ENCODE peak calls at places on chromosomes 7 and 10, in nine cellular contexts. I is endothelial cell; F is GM13977; U is fibroblast of lung; R is sigmoid colon; B is H4; E is stomach; H is stimulated activated CD4-positive, alpha-beta T cell treated with anti-CD3 and anti-CD28 coated beads, Interleukin-15, amount 100 ng/mL, for 24 hours; P is NCI-H1436. N is an unnamed sample.

GRCh38 chr7:104156842-104157277 is 51.0 kb downstream of the ORC5 start:
- DNase-seq in I (no peak), F (peak; percentile 6), U (peak; percentile 54), R (no peak), B (peak; percentile 39), E (no peak), H (no peak), P (peak; percentile 25), N (no peak)

GRCh38 chr10:103852856-103853255 is 2.5 kb downstream of the SH3PXD2A start:
- DNase-seq in I (no peak), F (no peak), U (peak; percentile 94), R (peak; percentile 81), B (no peak), E (no peak), H (no peak), P (no peak), N (no peak)

GRCh38 chr10:52300599-52301277 is 13.3 kb upstream of the DKK1 start:
- DNase-seq in I (no peak), F (no peak), U (no peak), R (no peak), B (no peak), E (no peak), H (no peak), P (no peak), N (no peak)

GRCh38 chr7:27501001-27501400 is 161.7 kb downstream of the HIBADH start:
- DNase-seq in I (no peak), F (no peak), U (no peak), R (no peak), B (no peak), E (no peak), H (no peak), P (no peak), N (no peak)

GRCh38 chr10:93816123-93816747 is 58.5 kb downstream of the LGI1 start:
- DNase-seq in I (peak; percentile 72), F (peak; percentile 31), U (peak; percentile 61), R (peak; percentile 78), B (peak; percentile 55), E (peak; percentile 63), H (peak; percentile 60), P (peak; percentile 55), N (peak; percentile 72)

GRCh38 chr7:4416436-4417092 is 265.5 kb upstream of the FOXK1 start:
- DNase-seq in I (no peak), F (no peak), U (peak; percentile 24), R (no peak), B (no peak), E (peak; percentile 41), H (no peak), P (no peak), N (peak; percentile 12)

GRCh38 chr10:129394739-129395298 is 72.2 kb upstream of the MGMT start:
- DNase-seq in I (no peak), F (no peak), U (no peak), R (no peak), B (no peak), E (no peak), H (no peak), P (no peak), N (no peak)

GRCh38 chr10:102605712-102606111 is 38.6 kb upstream of the TRIM8 start:
- DNase-seq in I (no peak), F (no peak), U (no peak), R (peak; percentile 40), B (no peak), E (no peak), H (no peak), P (no peak), N (no peak)

GRCh38 chr7:41880107-41880506 is 177.2 kb upstream of the INHBA start:
- DNase-seq in I (no peak), F (no peak), U (peak; percentile 48), R (no peak), B (peak; percentile 42), E (no peak), H (no peak), P (no peak), N (no peak)

N was measured in transverse colon.